ENCODE peak calls at places on chromosomes 3 and 15, in five cellular contexts. E is thoracic aorta; L is sigmoid colon; F is T-helper 2 cell treated with Interferon-gamma antibody and Interleukin-4, amounts not matched to agents 5 μg/mL and 100 μg/mL, for 36 hours; W is MM.1S. J is an unnamed sample.

GRCh38 chr3:115280531-115280930 is 133.4 kb upstream of the ZBTB20 start:
- DNase-seq in E (no peak), L (no peak), F (no peak), W (no peak), J (no peak)

GRCh38 chr3:186411089-186411488 is 49.1 kb upstream of the DGKG start:
- DNase-seq in E (no peak), L (no peak), F (no peak), W (no peak), J (no peak)

GRCh38 chr3:71438004-71438685 is 145.4 kb downstream of the FOXP1 start:
- DNase-seq in E (no peak), L (no peak), F (no peak), W (no peak), J (no peak)

GRCh38 chr15:43901485-43901884 is 74.7 kb downstream of the WDR76 start:
- DNase-seq in E (no peak), L (no peak), F (no peak), W (no peak), J (no peak)

GRCh38 chr15:85785887-85786777 is 8.6 kb downstream of the KLHL25 start:
- DNase-seq in E (peak; percentile 20), L (no peak), F (no peak), W (no peak), J (no peak)

GRCh38 chr15:77507911-77508310 is 87.2 kb downstream of the HMG20A start:
- DNase-seq in E (no peak), L (peak; percentile 60), F (no peak), W (no peak), J (no peak)

GRCh38 chr15:80999623-81000036 is 1.1 kb upstream of the TLNRD1 start:
- DNase-seq in E (no peak), L (no peak), F (peak; percentile 65), W (peak; percentile 90), J (peak; percentile 80)

GRCh38 chr3:101873619-101874018 is 24.3 kb downstream of the NFKBIZ start:
- DNase-seq in E (no peak), L (no peak), F (no peak), W (no peak), J (no peak)

GRCh38 chr15:90654233-90655124 is 62.7 kb upstream of the BLM start:
- DNase-seq in E (no peak), L (no peak), F (no peak), W (no peak), J (no peak)